ENCODE peak calls at places on chromosomes 1 and 21, in seven cellular contexts. One of them, this sample, is unnamed.

GRCh38 chr1:23478896-23479790 is 4.8 kb downstream of the ASAP3 start:
- DNase-seq in mammary epithelial cell: no peak
- DNase-seq in fibroblast of lung: peak; percentile 91
- DNase-seq in colonic mucosa: peak; percentile 56
- DNase-seq in IMR-90: peak; percentile 72
- DNase-seq in H9: no peak
- DNase-seq in kidney: peak; percentile 92
- DNase-seq in this sample: no peak

GRCh38 chr1:1003618-1004419 is 3.9 kb upstream of the HES4 start:
- DNase-seq in mammary epithelial cell: no peak
- DNase-seq in fibroblast of lung: no peak
- DNase-seq in colonic mucosa: no peak
- DNase-seq in IMR-90: no peak
- DNase-seq in H9: peak; percentile 29
- DNase-seq in kidney: peak; percentile 66
- DNase-seq in this sample: no peak

GRCh38 chr1:78722947-78723346 is 73.3 kb downstream of the IFI44 start:
- DNase-seq in mammary epithelial cell: no peak
- DNase-seq in fibroblast of lung: no peak
- DNase-seq in colonic mucosa: no peak
- DNase-seq in IMR-90: peak; percentile 36
- DNase-seq in H9: no peak
- DNase-seq in kidney: no peak
- DNase-seq in this sample: no peak

GRCh38 chr1:222018051-222018450 is 276.2 kb upstream of the DUSP10 start:
- DNase-seq in mammary epithelial cell: no peak
- DNase-seq in fibroblast of lung: no peak
- DNase-seq in colonic mucosa: no peak
- DNase-seq in IMR-90: no peak
- DNase-seq in H9: no peak
- DNase-seq in kidney: no peak
- DNase-seq in this sample: no peak

GRCh38 chr1:70667771-70668170 is 256.7 kb downstream of the CTH start:
- DNase-seq in mammary epithelial cell: no peak
- DNase-seq in fibroblast of lung: no peak
- DNase-seq in colonic mucosa: no peak
- DNase-seq in IMR-90: no peak
- DNase-seq in H9: no peak
- DNase-seq in kidney: no peak
- DNase-seq in this sample: no peak

GRCh38 chr1:91005285-91005684 is 16.6 kb downstream of the ZNF644 start:
- DNase-seq in mammary epithelial cell: no peak
- DNase-seq in fibroblast of lung: no peak
- DNase-seq in colonic mucosa: no peak
- DNase-seq in IMR-90: no peak
- DNase-seq in H9: no peak
- DNase-seq in kidney: no peak
- DNase-seq in this sample: no peak

GRCh38 chr1:236381565-236382158 is 12.4 kb upstream of the EDARADD start:
- DNase-seq in mammary epithelial cell: no peak
- DNase-seq in fibroblast of lung: no peak
- DNase-seq in colonic mucosa: no peak
- DNase-seq in IMR-90: no peak
- DNase-seq in H9: no peak
- DNase-seq in kidney: no peak
- DNase-seq in this sample: no peak

GRCh38 chr1:101259744-101260148 is 22.9 kb downstream of the S1PR1 start:
- DNase-seq in mammary epithelial cell: peak; percentile 84
- DNase-seq in fibroblast of lung: peak; percentile 71
- DNase-seq in colonic mucosa: no peak
- DNase-seq in IMR-90: peak; percentile 75
- DNase-seq in H9: no peak
- DNase-seq in kidney: no peak
- DNase-seq in this sample: no peak

GRCh38 chr1:57431400-57431799 is 7.5 kb upstream of the DAB1 start:
- DNase-seq in mammary epithelial cell: no peak
- DNase-seq in fibroblast of lung: no peak
- DNase-seq in colonic mucosa: no peak
- DNase-seq in IMR-90: peak; percentile 12
- DNase-seq in H9: no peak
- DNase-seq in kidney: no peak
- DNase-seq in this sample: no peak

GRCh38 chr1:232982238-232982944 is 32.0 kb downstream of the NTPCR start:
- DNase-seq in mammary epithelial cell: peak; percentile 32
- DNase-seq in fibroblast of lung: no peak
- DNase-seq in colonic mucosa: no peak
- DNase-seq in IMR-90: peak; percentile 58
- DNase-seq in H9: no peak
- DNase-seq in kidney: no peak
- DNase-seq in this sample: no peak

GRCh38 chr1:43975249-43975961 is 645 bp downstream of the ATP6V0B start:
- DNase-seq in mammary epithelial cell: peak; percentile 29
- DNase-seq in fibroblast of lung: no peak
- DNase-seq in colonic mucosa: peak; percentile 84
- DNase-seq in IMR-90: no peak
- DNase-seq in H9: no peak
- DNase-seq in kidney: peak; percentile 93
- DNase-seq in this sample: no peak

GRCh38 chr1:229848762-229849677 is 218.0 kb upstream of the GALNT2 start:
- DNase-seq in mammary epithelial cell: peak; percentile 9
- DNase-seq in fibroblast of lung: peak; percentile 11
- DNase-seq in colonic mucosa: no peak
- DNase-seq in IMR-90: peak; percentile 26
- DNase-seq in H9: no peak
- DNase-seq in kidney: no peak
- DNase-seq in this sample: no peak

GRCh38 chr1:186802388-186802787 is 26.4 kb upstream of the PLA2G4A start:
- DNase-seq in mammary epithelial cell: peak; percentile 31
- DNase-seq in fibroblast of lung: no peak
- DNase-seq in colonic mucosa: no peak
- DNase-seq in IMR-90: no peak
- DNase-seq in H9: no peak
- DNase-seq in kidney: no peak
- DNase-seq in this sample: no peak

GRCh38 chr21:17612023-17612564 is 607 bp downstream of the BTG3 start:
- DNase-seq in mammary epithelial cell: peak; percentile 83
- DNase-seq in fibroblast of lung: peak; percentile 40
- DNase-seq in colonic mucosa: peak; percentile 53
- DNase-seq in IMR-90: peak; percentile 59
- DNase-seq in H9: peak; percentile 31
- DNase-seq in kidney: peak; percentile 84
- DNase-seq in this sample: peak; percentile 14

GRCh38 chr21:33112670-33113596 is 43.0 kb downstream of the OLIG1 start:
- DNase-seq in mammary epithelial cell: no peak
- DNase-seq in fibroblast of lung: no peak
- DNase-seq in colonic mucosa: no peak
- DNase-seq in IMR-90: no peak
- DNase-seq in H9: no peak
- DNase-seq in kidney: no peak
- DNase-seq in this sample: peak; percentile 76

GRCh38 chr21:33110340-33110715 is 40.4 kb downstream of the OLIG1 start:
- DNase-seq in mammary epithelial cell: no peak
- DNase-seq in fibroblast of lung: no peak
- DNase-seq in colonic mucosa: no peak
- DNase-seq in IMR-90: no peak
- DNase-seq in H9: no peak
- DNase-seq in kidney: no peak
- DNase-seq in this sample: no peak

GRCh38 chr21:33112151-33112550 is 42.2 kb downstream of the OLIG1 start:
- DNase-seq in mammary epithelial cell: no peak
- DNase-seq in fibroblast of lung: no peak
- DNase-seq in colonic mucosa: no peak
- DNase-seq in IMR-90: no peak
- DNase-seq in H9: no peak
- DNase-seq in kidney: no peak
- DNase-seq in this sample: no peak

GRCh38 chr21:33111577-33111976 is 41.6 kb downstream of the OLIG1 start:
- DNase-seq in mammary epithelial cell: no peak
- DNase-seq in fibroblast of lung: no peak
- DNase-seq in colonic mucosa: no peak
- DNase-seq in IMR-90: no peak
- DNase-seq in H9: no peak
- DNase-seq in kidney: no peak
- DNase-seq in this sample: no peak

GRCh38 chr21:33109574-33110339 is 39.8 kb downstream of the OLIG1 start:
- DNase-seq in mammary epithelial cell: peak; percentile 19
- DNase-seq in fibroblast of lung: no peak
- DNase-seq in colonic mucosa: no peak
- DNase-seq in IMR-90: no peak
- DNase-seq in H9: peak; percentile 64
- DNase-seq in kidney: no peak
- DNase-seq in this sample: no peak
- H3K4me1 ChIP-seq in mammary epithelial cell: no peaks in the 10 kb centered on the region
- H3K4me1 ChIP-seq in fibroblast of lung: no peaks in the 10 kb centered on the region
- H3K4me1 ChIP-seq in colonic mucosa: no peaks in the 10 kb centered on the region
- H3K4me1 ChIP-seq in IMR-90: no peaks in the 10 kb centered on the region
- H3K4me1 ChIP-seq in H9: peaks cover 8% of the 10 kb centered on the region
- H3K4me1 ChIP-seq in kidney: no peaks in the 10 kb centered on the region
- H3K4me1 ChIP-seq in this sample: peaks cover 19% of the 10 kb centered on the region

GRCh38 chr1:12258272-12258671 is 28.4 kb downstream of the VPS13D start:
- DNase-seq in mammary epithelial cell: no peak
- DNase-seq in fibroblast of lung: no peak
- DNase-seq in colonic mucosa: no peak
- DNase-seq in IMR-90: no peak
- DNase-seq in H9: no peak
- DNase-seq in kidney: no peak
- DNase-seq in this sample: no peak
- H3K9ac ChIP-seq in mammary epithelial cell: no peak overlapping the region
- H3K9ac ChIP-seq in fibroblast of lung: no peak overlapping the region
- H3K9ac ChIP-seq in colonic mucosa: no peak overlapping the region
- H3K9ac ChIP-seq in IMR-90: no peak overlapping the region
- H3K9ac ChIP-seq in H9: no peak overlapping the region
- H3K9ac ChIP-seq in kidney: no peak overlapping the region
- H3K9ac ChIP-seq in this sample: no peak overlapping the region

GRCh38 chr1:117232551-117232950 is 21.8 kb upstream of the VTCN1 start:
- DNase-seq in mammary epithelial cell: no peak
- DNase-seq in fibroblast of lung: no peak
- DNase-seq in colonic mucosa: no peak
- DNase-seq in IMR-90: no peak
- DNase-seq in H9: no peak
- DNase-seq in kidney: no peak
- DNase-seq in this sample: no peak
- H3K4me1 ChIP-seq in mammary epithelial cell: no peaks in the 10 kb centered on the region
- H3K4me1 ChIP-seq in fibroblast of lung: no peaks in the 10 kb centered on the region
- H3K4me1 ChIP-seq in colonic mucosa: no peaks in the 10 kb centered on the region
- H3K4me1 ChIP-seq in IMR-90: no peaks in the 10 kb centered on the region
- H3K4me1 ChIP-seq in H9: peaks cover 2% of the 10 kb centered on the region
- H3K4me1 ChIP-seq in kidney: peaks cover 10% of the 10 kb centered on the region
- H3K4me1 ChIP-seq in this sample: no peaks in the 10 kb centered on the region

GRCh38 chr1:153877112-153877511 is 45.7 kb downstream of the GATAD2B start:
- DNase-seq in mammary epithelial cell: no peak
- DNase-seq in fibroblast of lung: no peak
- DNase-seq in colonic mucosa: no peak
- DNase-seq in IMR-90: no peak
- DNase-seq in H9: no peak
- DNase-seq in kidney: no peak
- DNase-seq in this sample: no peak

GRCh38 chr1:153880962-153881361 is 41.8 kb downstream of the GATAD2B start:
- DNase-seq in mammary epithelial cell: peak; percentile 77
- DNase-seq in fibroblast of lung: peak; percentile 97
- DNase-seq in colonic mucosa: peak; percentile 89
- DNase-seq in IMR-90: peak; percentile 98
- DNase-seq in H9: no peak
- DNase-seq in kidney: peak; percentile 94
- DNase-seq in this sample: no peak

GRCh38 chr1:153882296-153882912 is 40.4 kb downstream of the GATAD2B start:
- DNase-seq in mammary epithelial cell: no peak
- DNase-seq in fibroblast of lung: no peak
- DNase-seq in colonic mucosa: no peak
- DNase-seq in IMR-90: peak; percentile 28
- DNase-seq in H9: no peak
- DNase-seq in kidney: no peak
- DNase-seq in this sample: no peak

GRCh38 chr1:153881764-153882163 is 41.0 kb downstream of the GATAD2B start:
- DNase-seq in mammary epithelial cell: no peak
- DNase-seq in fibroblast of lung: peak; percentile 74
- DNase-seq in colonic mucosa: no peak
- DNase-seq in IMR-90: peak; percentile 62
- DNase-seq in H9: no peak
- DNase-seq in kidney: no peak
- DNase-seq in this sample: no peak

DNA sequence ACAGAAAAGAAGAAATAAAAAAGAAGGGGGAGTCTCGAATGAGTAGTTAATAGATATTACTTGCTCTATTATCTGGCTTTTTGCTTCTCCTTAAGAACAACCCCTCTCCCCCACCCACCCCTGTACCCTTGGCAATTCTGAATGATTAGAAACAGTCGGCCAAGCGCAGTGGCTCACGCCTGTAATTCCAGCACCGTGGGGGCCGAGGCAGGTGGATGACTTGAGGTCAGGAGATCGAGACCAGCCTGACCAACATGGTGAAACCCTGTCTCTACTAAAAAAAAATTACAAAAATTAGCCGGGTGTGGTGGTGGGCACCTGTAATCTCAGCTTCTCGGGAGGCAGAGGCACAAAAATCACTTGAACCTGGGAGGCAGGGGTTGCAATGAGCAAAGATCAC is 42.7 kb downstream of the GATAD2B start:
- DNase-seq in mammary epithelial cell: no peak
- DNase-seq in fibroblast of lung: no peak
- DNase-seq in colonic mucosa: no peak
- DNase-seq in IMR-90: no peak
- DNase-seq in H9: no peak
- DNase-seq in kidney: no peak
- DNase-seq in this sample: no peak
- H3K9ac ChIP-seq in mammary epithelial cell: no peak overlapping the region
- H3K9ac ChIP-seq in fibroblast of lung: no peak overlapping the region
- H3K9ac ChIP-seq in colonic mucosa: no peak overlapping the region
- H3K9ac ChIP-seq in IMR-90: no peak overlapping the region
- H3K9ac ChIP-seq in H9: no peak overlapping the region
- H3K9ac ChIP-seq in kidney: no peak overlapping the region
- H3K9ac ChIP-seq in this sample: no peak overlapping the region

GRCh38 chr1:16372535-16373340 is 5.7 kb downstream of the SZRD1 start:
- DNase-seq in mammary epithelial cell: no peak
- DNase-seq in fibroblast of lung: no peak
- DNase-seq in colonic mucosa: no peak
- DNase-seq in IMR-90: peak; percentile 62
- DNase-seq in H9: no peak
- DNase-seq in kidney: no peak
- DNase-seq in this sample: no peak
- H3K4me1 ChIP-seq in mammary epithelial cell: peaks cover 29% of the 10 kb centered on the region
- H3K4me1 ChIP-seq in fibroblast of lung: peaks cover 33% of the 10 kb centered on the region
- H3K4me1 ChIP-seq in colonic mucosa: peaks cover 13% of the 10 kb centered on the region
- H3K4me1 ChIP-seq in IMR-90: peaks cover 31% of the 10 kb centered on the region
- H3K4me1 ChIP-seq in H9: no peaks in the 10 kb centered on the region
- H3K4me1 ChIP-seq in kidney: peaks cover 29% of the 10 kb centered on the region
- H3K4me1 ChIP-seq in this sample: peaks cover 18% of the 10 kb centered on the region

GRCh38 chr1:86455078-86455477 is 13.6 kb upstream of the CLCA1 start:
- DNase-seq in mammary epithelial cell: no peak
- DNase-seq in fibroblast of lung: no peak
- DNase-seq in colonic mucosa: no peak
- DNase-seq in IMR-90: no peak
- DNase-seq in H9: no peak
- DNase-seq in kidney: no peak
- DNase-seq in this sample: no peak
- H3K9ac ChIP-seq in mammary epithelial cell: no peak overlapping the region
- H3K9ac ChIP-seq in fibroblast of lung: no peak overlapping the region
- H3K9ac ChIP-seq in colonic mucosa: no peak overlapping the region
- H3K9ac ChIP-seq in IMR-90: no peak overlapping the region
- H3K9ac ChIP-seq in H9: no peak overlapping the region
- H3K9ac ChIP-seq in kidney: no peak overlapping the region
- H3K9ac ChIP-seq in this sample: no peak overlapping the region

This sample was measured in neuronal stem cell.